ENCODE peak calls at places on chromosomes 3 and 15, in ten cellular contexts. H, S, D, J, G, Q, W, F, C and E are unnamed samples.

GRCh38 chr3:100647171-100647570 is 37.8 kb downstream of the ADGRG7 start:
- DNase-seq in H (no peak), S (no peak), D (no peak), J (no peak), G (no peak), Q (no peak), W (no peak), F (no peak), C (no peak), E (no peak)

GRCh38 chr3:113211370-113212154 is at the start of gene BOC:
- DNase-seq in H (no peak), S (peak), D (peak), J (peak), G (peak), Q (no peak), W (peak), F (no peak), C (peak), E (no peak)

GRCh38 chr3:157093096-157093495 is 66.9 kb downstream of the CCNL1 start:
- DNase-seq in H (no peak), S (no peak), D (no peak), J (no peak), G (no peak), Q (no peak), W (no peak), F (no peak), C (no peak), E (no peak)

GRCh38 chr3:45322616-45323015 is 65.8 kb upstream of the LARS2 start:
- DNase-seq in H (no peak), S (no peak), D (no peak), J (no peak), G (no peak), Q (no peak), W (no peak), F (no peak), C (no peak), E (no peak)

GRCh38 chr15:40857601-40858351 is 13.9 kb downstream of the SPINT1 start:
- DNase-seq in H (peak), S (peak), D (peak), J (peak), G (peak), Q (peak), W (peak), F (peak), C (peak), E (peak)

GRCh38 chr15:64275934-64276333 is 80.0 kb downstream of the CSNK1G1 start:
- DNase-seq in H (no peak), S (no peak), D (no peak), J (no peak), G (no peak), Q (no peak), W (no peak), F (no peak), C (no peak), E (no peak)

GRCh38 chr3:47890832-47891620 is 88.1 kb downstream of the DHX30 start:
- DNase-seq in H (no peak), S (no peak), D (no peak), J (no peak), G (peak), Q (no peak), W (no peak), F (no peak), C (no peak), E (no peak)

GRCh38 chr3:61715886-61716527 is 154.6 kb downstream of the PTPRG start:
- DNase-seq in H (no peak), S (no peak), D (no peak), J (no peak), G (no peak), Q (no peak), W (no peak), F (no peak), C (no peak), E (no peak)

GRCh38 chr15:83046558-83047127 is 20.4 kb downstream of the BTBD1 start:
- DNase-seq in H (no peak), S (no peak), D (peak), J (no peak), G (peak), Q (no peak), W (no peak), F (no peak), C (no peak), E (no peak)

GRCh38 chr3:157088133-157088488 is 71.8 kb downstream of the CCNL1 start:
- DNase-seq in H (no peak), S (no peak), D (no peak), J (no peak), G (no peak), Q (no peak), W (no peak), F (no peak), C (no peak), E (no peak)

GRCh38 chr3:195109098-195109657 is 161.8 kb downstream of the XXYLT1 start:
- DNase-seq in H (no peak), S (no peak), D (no peak), J (no peak), G (no peak), Q (no peak), W (no peak), F (no peak), C (peak), E (no peak)

GRCh38 chr15:69068157-69068556 is 53.7 kb downstream of the NOX5 start:
- DNase-seq in H (no peak), S (no peak), D (no peak), J (no peak), G (no peak), Q (no peak), W (no peak), F (no peak), C (no peak), E (no peak)

GRCh38 chr3:89955141-89955540 is 847.7 kb downstream of the EPHA3 start:
- DNase-seq in H (no peak), S (no peak), D (no peak), J (peak), G (no peak), Q (no peak), W (no peak), F (no peak), C (no peak), E (peak)

GRCh38 chr15:41982133-41982930 is 10.0 kb upstream of the EHD4 start:
- DNase-seq in H (no peak), S (no peak), D (no peak), J (no peak), G (peak), Q (no peak), W (no peak), F (no peak), C (peak), E (no peak)

GRCh38 chr15:68364028-68364659 is 67.8 kb downstream of the ITGA11 start:
- DNase-seq in H (no peak), S (peak), D (no peak), J (no peak), G (peak), Q (no peak), W (no peak), F (no peak), C (peak), E (no peak)

GRCh38 chr3:50172615-50173220 is 17.6 kb downstream of the SEMA3F start:
- DNase-seq in H (no peak), S (no peak), D (no peak), J (no peak), G (no peak), Q (no peak), W (no peak), F (no peak), C (no peak), E (no peak)

GRCh38 chr3:160577551-160578195 is 12.3 kb upstream of the KPNA4 start:
- DNase-seq in H (no peak), S (no peak), D (peak), J (no peak), G (peak), Q (no peak), W (no peak), F (no peak), C (no peak), E (no peak)

GRCh38 chr3:25830373-25831305 is 40.7 kb downstream of the OXSM start:
- DNase-seq in H (peak), S (peak), D (no peak), J (no peak), G (no peak), Q (no peak), W (no peak), F (no peak), C (no peak), E (peak)

GRCh38 chr3:159829056-159829995 is 159.3 kb upstream of the IL12A start:
- DNase-seq in H (no peak), S (peak), D (peak), J (no peak), G (peak), Q (no peak), W (no peak), F (no peak), C (no peak), E (peak)

GRCh38 chr3:186406669-186407635 is 44.9 kb upstream of the DGKG start:
- DNase-seq in H (peak), S (no peak), D (no peak), J (no peak), G (no peak), Q (no peak), W (no peak), F (no peak), C (no peak), E (no peak)